ENCODE peak calls at places on chromosomes 2 and 18, in seven cellular contexts. W is GM23338, B is fibroblast of mammary gland, N is GM13976, I is epithelial cell of esophagus, J is kidney, K is cardiac fibroblast. R is an unnamed sample.
A peak's percentile ranks its signal among the peaks of the same experiment; 100 is the strongest.

GRCh38 chr2:9877726-9878125 is 34.5 kb downstream of the TAF1B start:
- DNase-seq in J (no peak), B (no peak), W (peak; percentile 43), N (no peak), K (no peak), I (no peak), R (no peak)

GRCh38 chr2:205816268-205816667 is 134.0 kb downstream of the NRP2 start:
- DNase-seq in N (no peak), J (no peak), I (peak; percentile 11), B (no peak), W (no peak), K (no peak), R (no peak)

GRCh38 chr2:192029089-192029488 is 165.6 kb downstream of the TMEFF2 start:
- DNase-seq in I (peak; percentile 69), J (no peak), K (peak; percentile 19), B (peak; percentile 46), N (no peak), W (peak; percentile 87), R (no peak)

GRCh38 chr2:198991431-198991830 is 466.3 kb downstream of the SATB2 start:
- DNase-seq in B (no peak), J (no peak), K (no peak), I (peak; percentile 70), W (no peak), N (no peak), R (no peak)

GRCh38 chr2:187581125-187581896 is 27.1 kb upstream of the TFPI start:
- DNase-seq in I (peak; percentile 55), W (peak; percentile 83), K (peak; percentile 63), N (peak; percentile 9), B (peak; percentile 70), J (no peak), R (no peak)

GRCh38 chr2:212831671-212832199 is 293.1 kb upstream of the ERBB4 start:
- DNase-seq in K (no peak), J (peak; percentile 53), N (no peak), W (no peak), I (no peak), B (no peak), R (peak; percentile 92)

GRCh38 chr18:54825626-54826344 is 2.5 kb upstream of the RAB27B start:
- DNase-seq in J (no peak), W (no peak), K (no peak), N (no peak), B (no peak), I (no peak), R (no peak)

GRCh38 chr2:74877376-74877775 is 43.4 kb downstream of the HK2 start:
- DNase-seq in I (no peak), B (no peak), N (no peak), W (no peak), K (no peak), J (no peak), R (no peak)

GRCh38 chr2:179107737-179108136 is 57.8 kb upstream of the CCDC141 start:
- DNase-seq in I (peak; percentile 27), K (peak; percentile 25), J (no peak), W (no peak), B (peak; percentile 88), N (no peak), R (no peak)

DNA sequence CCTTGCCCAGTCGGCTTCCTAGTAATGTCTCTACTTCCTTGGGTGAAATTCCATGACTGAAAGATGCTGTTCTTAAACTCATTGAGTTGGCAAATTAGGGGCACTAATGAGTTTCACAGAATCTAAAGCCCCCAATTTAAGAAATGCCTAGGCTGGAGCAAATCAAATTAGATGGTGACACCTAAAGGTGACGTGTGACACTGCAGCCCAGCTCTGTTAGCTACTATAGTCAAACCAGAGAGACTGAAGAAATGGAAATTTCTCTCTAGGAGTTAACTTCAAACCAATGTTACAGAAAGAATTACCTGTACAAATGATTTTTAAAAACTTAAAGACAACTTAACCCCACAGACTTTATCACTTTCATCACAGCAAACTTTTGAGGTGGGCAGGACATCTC is 37.2 kb downstream of the LCT start:
- DNase-seq in J (no peak), B (no peak), I (no peak), W (peak; percentile 25), N (no peak), K (no peak), R (no peak)
- TF ChIP-seq CTCF in J (no peak), B (peak; percentile 7), I (no peak), W (peak; percentile 11), N (no peak), K (peak; percentile 0), R (peak; percentile 21)

GRCh38 chr2:11833601-11834000 is 87.2 kb downstream of the LPIN1 start:
- DNase-seq in N (no peak), B (peak; percentile 69), J (no peak), I (no peak), K (peak; percentile 29), W (no peak), R (no peak)

GRCh38 chr2:11837875-11838734 is 91.7 kb downstream of the LPIN1 start:
- DNase-seq in W (no peak), J (peak; percentile 60), I (no peak), K (no peak), N (no peak), B (no peak), R (no peak)

GRCh38 chr2:11832531-11832930 is 86.1 kb downstream of the LPIN1 start:
- DNase-seq in I (no peak), B (no peak), J (no peak), K (no peak), W (no peak), N (no peak), R (no peak)

GRCh38 chr2:11836647-11837219 is 90.3 kb downstream of the LPIN1 start:
- DNase-seq in N (no peak), I (no peak), K (no peak), J (no peak), W (no peak), B (no peak), R (no peak)

DNA sequence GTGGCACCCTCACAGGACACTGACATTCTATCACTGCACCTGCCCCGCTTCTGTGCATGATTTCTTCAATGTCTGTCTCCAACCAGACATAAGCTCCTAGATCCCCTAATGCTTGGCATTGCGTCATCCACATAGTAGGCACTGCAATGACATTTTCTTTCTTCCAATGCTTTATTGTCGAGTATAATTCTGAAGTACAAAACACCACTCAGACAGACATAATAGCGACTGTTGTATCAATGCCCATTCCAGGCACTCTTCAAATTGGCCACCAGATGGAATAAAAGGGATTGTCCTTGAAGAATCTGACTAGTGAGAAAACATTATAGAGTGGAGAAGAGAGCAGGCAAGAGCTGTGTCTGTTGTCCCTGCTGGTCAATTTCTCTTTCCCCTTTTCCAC is 89.0 kb downstream of the LPIN1 start:
- DNase-seq in B (peak; percentile 23), K (no peak), W (no peak), N (no peak), I (no peak), J (no peak), R (no peak)
- TF ChIP-seq CTCF in B (peak; percentile 36), K (peak; percentile 13), W (no peak), N (no peak), I (peak; percentile 27), J (no peak), R (peak; percentile 70)

GRCh38 chr2:170461875-170462274 is 253.3 kb upstream of the SP5 start:
- DNase-seq in W (peak; percentile 52), N (no peak), B (no peak), I (no peak), K (no peak), J (no peak), R (no peak)
- TF ChIP-seq CTCF in W (peak; percentile 65), N (no peak), B (peak; percentile 2), I (no peak), K (no peak), J (no peak), R (peak; percentile 62)

DNA sequence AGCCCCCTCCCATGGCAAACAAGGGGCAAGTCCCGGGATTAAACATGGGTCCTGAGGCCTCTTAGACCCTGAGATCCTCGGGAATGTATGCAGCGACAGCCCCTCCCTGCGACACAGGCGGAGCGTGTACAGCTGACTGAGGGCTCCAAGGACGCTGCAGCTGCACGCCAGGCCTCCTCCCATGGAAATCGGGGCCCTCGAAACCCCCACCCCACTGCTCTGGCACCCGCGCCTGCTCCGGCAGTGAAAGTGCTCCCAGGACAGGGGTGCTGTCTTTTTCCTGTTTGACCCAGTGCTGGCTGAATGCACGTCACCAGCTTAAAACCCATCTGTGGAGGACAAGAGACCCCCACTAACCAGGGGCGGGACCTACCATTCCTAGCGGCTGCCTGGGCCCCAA is 247.6 kb downstream of the TWIST2 start:
- DNase-seq in J (no peak), N (no peak), B (no peak), I (no peak), W (no peak), K (no peak), R (no peak)
- TF ChIP-seq CTCF in J (no peak), N (no peak), B (no peak), I (no peak), W (no peak), K (no peak), R (no peak)

GRCh38 chr2:109683452-109683851 is 69.3 kb downstream of the SOWAHC start:
- DNase-seq in B (no peak), I (no peak), K (no peak), W (no peak), N (no peak), J (no peak), R (no peak)

GRCh38 chr2:109677815-109678580 is 63.8 kb downstream of the SOWAHC start:
- DNase-seq in I (no peak), K (no peak), J (no peak), N (no peak), W (no peak), B (no peak), R (no peak)

GRCh38 chr2:109681633-109682032 is 67.5 kb downstream of the SOWAHC start:
- DNase-seq in W (no peak), I (no peak), B (no peak), K (no peak), N (no peak), J (no peak), R (no peak)

GRCh38 chr2:109679627-109680026 is 65.5 kb downstream of the SOWAHC start:
- DNase-seq in N (no peak), J (no peak), K (no peak), B (no peak), I (no peak), W (peak; percentile 24), R (no peak)

GRCh38 chr2:109680523-109681297 is 66.5 kb downstream of the SOWAHC start:
- DNase-seq in I (no peak), W (no peak), B (no peak), J (no peak), K (no peak), N (no peak), R (no peak)
- TF ChIP-seq CTCF in I (no peak), W (no peak), B (no peak), J (no peak), K (no peak), N (no peak), R (no peak)

R was measured in chondrocyte.